ENCODE peak calls at places on chromosomes 3 and 15, in five cellular contexts. Z is RWPE1, A is thoracic aorta, M is WTC11, B is adrenal gland. H is an unnamed sample.

GRCh38 chr3:116524455-116524854 is 79.2 kb upstream of the LSAMP start:
- DNase-seq in Z (no peak), A (no peak), M (no peak), B (no peak), H (no peak)

GRCh38 chr3:12440927-12441326 is 43.4 kb upstream of the TSEN2 start:
- DNase-seq in Z (no peak), A (peak; percentile 6), M (no peak), B (peak; percentile 55), H (no peak)

GRCh38 chr15:36484038-36484778 is 95.2 kb upstream of the CDIN1 start:
- DNase-seq in Z (no peak), A (no peak), M (no peak), B (no peak), H (no peak)

GRCh38 chr15:52652984-52653383 is 26.2 kb downstream of the ATOSA start:
- DNase-seq in Z (no peak), A (no peak), M (no peak), B (no peak), H (no peak)

GRCh38 chr3:126009181-126009580 is 40.2 kb downstream of the ROPN1B start:
- DNase-seq in Z (no peak), A (no peak), M (no peak), B (no peak), H (no peak)

GRCh38 chr3:50068134-50068533 is 20.6 kb upstream of the RBM5 start:
- DNase-seq in Z (no peak), A (no peak), M (no peak), B (no peak), H (no peak)

GRCh38 chr15:90986790-90987507 is 7.4 kb downstream of the PRC1 start:
- DNase-seq in Z (no peak), A (no peak), M (no peak), B (no peak), H (no peak)

GRCh38 chr15:77889009-77889806 is 188.3 kb downstream of the TBC1D2B start:
- DNase-seq in Z (no peak), A (no peak), M (no peak), B (no peak), H (no peak)

GRCh38 chr3:195172285-195172684 is 98.7 kb downstream of the XXYLT1 start:
- DNase-seq in Z (no peak), A (peak; percentile 28), M (no peak), B (no peak), H (no peak)

GRCh38 chr3:5348229-5348628 is 160.7 kb downstream of the EDEM1 start:
- DNase-seq in Z (no peak), A (no peak), M (no peak), B (no peak), H (no peak)

GRCh38 chr15:31098953-31099740 is 2.4 kb downstream of the TRPM1 start:
- DNase-seq in Z (no peak), A (no peak), M (no peak), B (no peak), H (no peak)

GRCh38 chr3:69976021-69976420 is 23.5 kb upstream of the SAMMSON start:
- DNase-seq in Z (no peak), A (no peak), M (no peak), B (no peak), H (no peak)

GRCh38 chr3:43909149-43909548 is 218.4 kb downstream of the ABHD5 start:
- DNase-seq in Z (no peak), A (no peak), M (no peak), B (no peak), H (no peak)

GRCh38 chr3:141498592-141499223 is 11.9 kb downstream of the RASA2 start:
- DNase-seq in Z (no peak), A (no peak), M (no peak), B (peak; percentile 39), H (no peak)

GRCh38 chr3:21889166-21889565 is 138.2 kb upstream of the ZNF385D start:
- DNase-seq in Z (no peak), A (no peak), M (no peak), B (no peak), H (no peak)

GRCh38 chr3:100024520-100025303 is 89.6 kb downstream of the FILIP1L start:
- DNase-seq in Z (no peak), A (no peak), M (no peak), B (no peak), H (no peak)

DNA sequence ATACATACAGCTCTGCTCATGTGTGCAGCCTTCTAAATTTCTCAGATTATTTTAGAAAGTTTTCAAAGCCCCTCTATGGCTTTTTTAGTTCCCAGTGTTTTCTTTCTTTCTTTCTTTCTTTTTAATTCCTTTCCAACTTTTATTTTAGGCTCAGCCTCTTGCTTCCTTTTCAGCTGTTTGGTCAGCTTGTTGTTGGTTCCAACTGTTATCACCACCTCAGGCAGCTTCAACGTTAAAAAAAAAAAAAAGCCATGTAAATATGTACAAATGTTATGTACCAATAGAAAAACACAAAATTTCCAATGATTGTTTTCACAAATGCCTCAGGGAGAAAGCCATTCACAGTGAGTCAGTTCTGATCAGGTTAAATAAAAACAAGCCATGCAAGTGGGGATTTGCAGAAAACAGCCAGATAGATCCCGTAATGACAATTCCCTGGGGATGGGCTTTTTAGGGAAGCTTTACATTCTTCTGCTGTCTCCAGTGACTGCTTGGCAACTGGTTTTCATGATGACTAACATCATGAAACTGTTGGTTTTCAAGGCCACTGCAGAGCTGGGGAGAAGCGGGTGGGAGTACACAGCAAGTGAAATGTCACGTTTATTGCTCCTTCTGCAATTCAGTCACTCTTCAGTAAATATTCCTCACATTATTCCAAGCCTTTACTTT is 908.4 kb downstream of the EPHA3 start:
- DNase-seq in Z (peak; percentile 26), A (no peak), M (no peak), B (no peak), H (no peak)
- TF ChIP-seq CTCF in Z (no peak), A (no peak), M (no peak), B (no peak), H (no peak)

DNA sequence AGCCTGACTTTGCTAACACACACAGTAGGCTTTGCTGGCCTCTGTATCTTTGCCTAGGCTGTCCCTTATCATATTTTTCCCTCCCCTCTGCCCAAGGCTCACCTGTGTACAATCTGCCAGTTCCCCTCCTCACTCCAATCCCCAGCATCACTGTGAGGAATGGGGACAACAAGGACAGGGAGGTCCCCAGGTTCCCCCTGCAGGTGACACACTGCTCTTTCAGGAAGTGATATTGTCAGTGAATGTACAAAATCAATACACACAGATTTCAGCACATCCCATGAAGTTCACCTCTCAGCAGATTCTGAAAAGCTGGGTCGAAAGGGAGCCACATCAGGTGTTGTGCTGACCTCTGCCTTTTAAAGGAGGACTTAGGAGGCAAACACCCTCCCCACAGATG is 177.5 kb downstream of the RAB11A start:
- DNase-seq in Z (no peak), A (no peak), M (no peak), B (no peak), H (no peak)
- TF ChIP-seq CTCF in Z (no peak), A (no peak), M (no peak), B (no peak), H (no peak)

DNA sequence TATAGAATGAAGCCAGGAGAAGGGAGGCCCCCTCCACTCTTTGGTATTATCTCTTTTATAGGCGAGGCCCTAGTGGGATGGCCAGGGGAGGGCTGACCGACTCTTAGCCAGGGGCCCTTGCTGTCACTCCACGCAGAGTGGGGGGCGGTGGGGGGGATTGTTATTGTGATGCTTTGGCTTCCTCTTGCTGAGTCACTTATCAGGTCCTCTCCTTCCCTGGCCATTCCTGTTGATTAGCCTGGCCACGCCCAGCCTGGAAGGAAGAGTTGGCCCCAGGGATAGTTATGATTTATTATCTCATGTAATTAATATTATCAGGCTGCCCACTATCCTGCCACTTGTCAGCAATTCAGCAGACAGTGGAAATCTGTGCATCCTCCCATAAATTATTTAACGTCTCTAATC is 25.5 kb upstream of the SKOR1 start:
- DNase-seq in Z (no peak), A (no peak), M (no peak), B (peak; percentile 35), H (no peak)
- TF ChIP-seq CTCF in Z (no peak), A (no peak), M (no peak), B (no peak), H (no peak)

DNA sequence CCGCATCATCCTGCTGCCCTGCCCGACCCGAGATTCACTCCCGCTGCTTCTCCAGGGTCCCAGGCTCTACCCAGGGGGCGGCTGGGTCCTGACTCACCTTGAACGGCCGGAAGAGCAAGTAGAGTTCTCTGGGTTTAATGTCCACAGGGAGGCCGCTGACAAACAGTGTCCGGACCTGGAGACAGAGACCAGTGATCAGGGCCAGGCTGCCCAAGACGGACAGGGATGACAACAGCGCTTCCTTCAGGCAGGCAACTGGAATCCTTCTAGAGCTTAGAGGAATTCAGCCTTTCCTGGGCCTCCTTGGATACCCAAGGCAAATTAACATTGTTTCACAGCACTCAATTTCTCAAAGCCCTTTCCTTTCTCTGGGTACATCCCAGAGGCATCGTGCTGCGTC is 23.9 kb downstream of the RBPMS2 start:
- DNase-seq in Z (no peak), A (no peak), M (no peak), B (no peak), H (no peak)
- TF ChIP-seq CTCF in Z (no peak), A (no peak), M (no peak), B (no peak), H (no peak)

GRCh38 chr15:100338247-100338646 is 3.5 kb downstream of the ADAMTS17 start:
- DNase-seq in Z (no peak), A (no peak), M (no peak), B (no peak), H (no peak)
- TF ChIP-seq CTCF in Z (no peak), A (no peak), M (no peak), B (no peak), H (no peak)

GRCh38 chr3:53880396-53881345 is 1.3 kb downstream of the ACTR8 start:
- DNase-seq in Z (no peak), A (no peak), M (no peak), B (no peak), H (peak; percentile 84)

GRCh38 chr3:53884623-53885022 is 2.7 kb upstream of the ACTR8 start:
- DNase-seq in Z (no peak), A (no peak), M (no peak), B (no peak), H (no peak)

GRCh38 chr3:53883008-53883407 is 1.1 kb upstream of the ACTR8 start:
- DNase-seq in Z (no peak), A (no peak), M (no peak), B (no peak), H (no peak)

GRCh38 chr3:53885239-53885638 is 3.3 kb upstream of the ACTR8 start:
- DNase-seq in Z (no peak), A (no peak), M (no peak), B (no peak), H (no peak)

GRCh38 chr3:53881691-53882593 is at the start of gene ACTR8:
- DNase-seq in Z (peak; percentile 70), A (peak; percentile 47), M (peak; percentile 90), B (peak; percentile 80), H (peak; percentile 45)
- TF ChIP-seq CTCF in Z (no peak), A (peak; percentile 35), M (no peak), B (peak; percentile 29), H (peak; percentile 9)